ENCODE peak calls at places on chromosomes 1 and 21, in four cellular contexts. One of them, this sample, is unnamed.

GRCh38 chr21:15037894-15038293 is 26.9 kb downstream of the NRIP1 start:
- DNase-seq in naive thymus-derived CD4-positive, alpha-beta T cell: no peak
- DNase-seq in midbrain: no peak
- DNase-seq in AG20443: no peak
- DNase-seq in this sample: no peak

GRCh38 chr21:29181799-29182470 is 51.5 kb downstream of the MAP3K7CL start:
- DNase-seq in AG20443: peak; percentile 81
- DNase-seq in midbrain: no peak
- DNase-seq in naive thymus-derived CD4-positive, alpha-beta T cell: no peak
- DNase-seq in this sample: no peak

GRCh38 chr1:24049709-24050108 is 62.2 kb downstream of the MYOM3 start:
- DNase-seq in naive thymus-derived CD4-positive, alpha-beta T cell: no peak
- DNase-seq in AG20443: no peak
- DNase-seq in midbrain: no peak
- DNase-seq in this sample: no peak

GRCh38 chr1:92376345-92376744 is 77.5 kb downstream of the RPAP2 start:
- DNase-seq in AG20443: no peak
- DNase-seq in midbrain: no peak
- DNase-seq in naive thymus-derived CD4-positive, alpha-beta T cell: no peak
- DNase-seq in this sample: no peak

GRCh38 chr1:52356818-52357355 is 9.1 kb downstream of the CC2D1B start:
- DNase-seq in AG20443: no peak
- DNase-seq in naive thymus-derived CD4-positive, alpha-beta T cell: no peak
- DNase-seq in midbrain: no peak
- DNase-seq in this sample: no peak

GRCh38 chr1:223556414-223557124 is 108.9 kb downstream of the CAPN8 start:
- DNase-seq in naive thymus-derived CD4-positive, alpha-beta T cell: no peak
- DNase-seq in midbrain: no peak
- DNase-seq in AG20443: peak; percentile 27
- DNase-seq in this sample: no peak

GRCh38 chr1:32215629-32216505 is 6.3 kb downstream of the TMEM234 start:
- DNase-seq in midbrain: peak; percentile 50
- DNase-seq in AG20443: peak; percentile 85
- DNase-seq in naive thymus-derived CD4-positive, alpha-beta T cell: peak; percentile 49
- DNase-seq in this sample: peak; percentile 95

GRCh38 chr1:15090373-15090772 is 63.2 kb upstream of the TMEM51 start:
- DNase-seq in midbrain: no peak
- DNase-seq in naive thymus-derived CD4-positive, alpha-beta T cell: no peak
- DNase-seq in AG20443: no peak
- DNase-seq in this sample: peak; percentile 92

GRCh38 chr1:155591770-155592169 is 18.2 kb upstream of the MSTO1 start:
- DNase-seq in midbrain: peak; percentile 44
- DNase-seq in AG20443: peak; percentile 30
- DNase-seq in naive thymus-derived CD4-positive, alpha-beta T cell: peak; percentile 57
- DNase-seq in this sample: peak; percentile 19

GRCh38 chr21:36927718-36928117 is 38.8 kb downstream of the HLCS start:
- DNase-seq in naive thymus-derived CD4-positive, alpha-beta T cell: peak; percentile 60
- DNase-seq in midbrain: peak; percentile 86
- DNase-seq in AG20443: peak; percentile 93
- DNase-seq in this sample: peak; percentile 52

GRCh38 chr1:8552135-8552534 is 234.2 kb downstream of the SLC45A1 start:
- DNase-seq in naive thymus-derived CD4-positive, alpha-beta T cell: no peak
- DNase-seq in AG20443: no peak
- DNase-seq in midbrain: no peak
- DNase-seq in this sample: no peak

GRCh38 chr1:187143783-187144182 is 315.0 kb downstream of the PLA2G4A start:
- DNase-seq in AG20443: no peak
- DNase-seq in midbrain: no peak
- DNase-seq in naive thymus-derived CD4-positive, alpha-beta T cell: no peak
- DNase-seq in this sample: no peak

GRCh38 chr1:164602480-164603093 is 43.6 kb downstream of the PBX1 start:
- DNase-seq in midbrain: peak; percentile 30
- DNase-seq in AG20443: peak; percentile 68
- DNase-seq in naive thymus-derived CD4-positive, alpha-beta T cell: no peak
- DNase-seq in this sample: peak; percentile 39